ENCODE peak calls at places on chromosomes 16 and 17, in seven cellular contexts. T is fibroblast of lung; G is heart right ventricle; J is kidney; Y is CD4-positive, CD25-positive, alpha-beta regulatory T cell; F is cardiac muscle cell; I is lower lobe of right lung. X is an unnamed sample.
A peak's percentile ranks its signal among the peaks of the same experiment; 100 is the strongest.

GRCh38 chr17:72110231-72110952 is 10.4 kb upstream of the SOX9 start:
- DNase-seq in F (no peak), J (no peak), Y (no peak), I (no peak), G (no peak), T (no peak), X (no peak)

GRCh38 chr16:48820379-48820778 is 210.4 kb upstream of the N4BP1 start:
- DNase-seq in T (no peak), Y (no peak), F (no peak), J (no peak), I (no peak), G (no peak), X (no peak)

GRCh38 chr17:8290043-8290442 is 1.6 kb downstream of the RANGRF start:
- DNase-seq in J (no peak), G (no peak), I (no peak), T (no peak), F (no peak), Y (no peak), X (no peak)

GRCh38 chr17:71023631-71024030 is 854.3 kb downstream of the KCNJ2 start:
- DNase-seq in T (peak; percentile 20), F (peak; percentile 75), G (no peak), J (no peak), I (no peak), Y (no peak), X (no peak)

GRCh38 chr17:81429353-81429774 is 34.1 kb downstream of the BAHCC1 start:
- DNase-seq in Y (no peak), G (peak; percentile 87), T (peak; percentile 74), J (peak; percentile 94), F (no peak), I (peak; percentile 82), X (no peak)

GRCh38 chr17:49980703-49981197 is 11.8 kb downstream of the DLX4 start:
- DNase-seq in J (no peak), G (no peak), F (peak; percentile 77), T (no peak), Y (no peak), I (no peak), X (no peak)

GRCh38 chr17:38875477-38876080 is 5.7 kb downstream of the LASP1 start:
- DNase-seq in Y (no peak), J (no peak), F (no peak), G (no peak), T (no peak), I (no peak), X (no peak)

GRCh38 chr16:51164574-51164973 is 13.5 kb upstream of the SALL1 start:
- DNase-seq in G (no peak), F (no peak), Y (no peak), T (no peak), J (no peak), I (no peak), X (no peak)

GRCh38 chr17:7313890-7314718 is 1.1 kb downstream of the GPS2 start:
- DNase-seq in T (no peak), I (no peak), J (no peak), G (no peak), F (no peak), Y (no peak), X (no peak)

GRCh38 chr17:38577645-38578173 is 28.0 kb downstream of the SRCIN1 start:
- DNase-seq in J (no peak), I (no peak), T (no peak), F (no peak), Y (no peak), G (no peak), X (no peak)

GRCh38 chr17:17305282-17305801 is 2.2 kb downstream of the NT5M start:
- DNase-seq in I (no peak), J (no peak), T (no peak), G (no peak), F (peak; percentile 36), Y (peak; percentile 86), X (peak; percentile 31)

GRCh38 chr16:4298761-4299522 is 16.9 kb upstream of the GLIS2 start:
- DNase-seq in J (peak; percentile 95), G (peak; percentile 79), F (peak; percentile 75), I (peak; percentile 88), Y (no peak), T (peak; percentile 89), X (no peak)

GRCh38 chr17:19306160-19307111 is 56.1 kb downstream of the B9D1 start:
- DNase-seq in Y (peak; percentile 88), I (peak; percentile 19), T (no peak), G (no peak), J (no peak), F (no peak), X (peak; percentile 11)

GRCh38 chr16:26524831-26525230 is 541.9 kb upstream of the C16orf82 start:
- DNase-seq in Y (no peak), T (no peak), J (no peak), F (no peak), I (no peak), G (no peak), X (no peak)

GRCh38 chr16:81595676-81596292 is 151.2 kb downstream of the CMIP start:
- DNase-seq in G (no peak), I (no peak), J (no peak), F (no peak), Y (peak; percentile 9), T (no peak), X (no peak)

GRCh38 chr17:80952291-80952690 is 39.4 kb upstream of the CHMP6 start:
- DNase-seq in F (no peak), J (peak; percentile 69), Y (no peak), G (no peak), I (peak; percentile 27), T (no peak), X (no peak)

GRCh38 chr17:32671891-32672290 is 185.1 kb downstream of the CDK5R1 start:
- DNase-seq in T (peak; percentile 11), J (no peak), G (peak; percentile 43), F (no peak), Y (no peak), I (peak; percentile 53), X (no peak)

GRCh38 chr16:12113581-12114375 is 137.2 kb downstream of the SNX29 start:
- DNase-seq in F (no peak), Y (no peak), T (no peak), I (no peak), J (peak; percentile 84), G (no peak), X (no peak)

GRCh38 chr17:80889897-80890550 is 101.6 kb upstream of the CHMP6 start:
- DNase-seq in Y (peak; percentile 70), T (no peak), I (peak; percentile 28), G (no peak), F (no peak), J (peak; percentile 65), X (peak; percentile 32)

GRCh38 chr16:28217326-28217725 is 5.6 kb upstream of the XPO6 start:
- DNase-seq in F (no peak), I (no peak), Y (peak; percentile 13), J (no peak), T (no peak), G (no peak), X (no peak)

GRCh38 chr17:41308251-41308917 is 725 bp downstream of the KRTAP16-1 start:
- DNase-seq in G (peak; percentile 70), Y (peak; percentile 98), J (peak; percentile 87), I (no peak), T (no peak), F (no peak), X (peak; percentile 75)

GRCh38 chr16:81723098-81723723 is 55.9 kb upstream of the PLCG2 start:
- DNase-seq in T (peak; percentile 88), G (no peak), I (no peak), F (peak; percentile 90), Y (peak; percentile 86), J (peak; percentile 9), X (no peak)

GRCh38 chr16:81483970-81484595 is 39.5 kb downstream of the CMIP start:
- DNase-seq in I (no peak), G (no peak), F (no peak), Y (no peak), T (no peak), J (peak; percentile 70), X (no peak)

GRCh38 chr16:3289998-3290673 is 6.8 kb downstream of the ZNF263 start:
- DNase-seq in F (no peak), I (no peak), G (no peak), Y (no peak), J (no peak), T (no peak), X (no peak)
- H3K9me3 ChIP-seq in F (no peaks in the 10 kb centered on the region), I (peaks cover 87% of the 10 kb centered on the region), G (peaks cover 100% of the 10 kb centered on the region), Y (peaks cover 95% of the 10 kb centered on the region), J (peaks cover 72% of the 10 kb centered on the region), T (peaks cover 23% of the 10 kb centered on the region), X (peaks cover 50% of the 10 kb centered on the region)

GRCh38 chr17:46162871-46163270 is 30.4 kb downstream of the KANSL1 start:
- DNase-seq in Y (no peak), J (no peak), T (no peak), F (no peak), G (no peak), I (no peak), X (no peak)

GRCh38 chr17:46166692-46167249 is 26.5 kb downstream of the KANSL1 start:
- DNase-seq in G (no peak), Y (no peak), J (no peak), I (no peak), F (no peak), T (no peak), X (no peak)

GRCh38 chr17:46167267-46167666 is 26.0 kb downstream of the KANSL1 start:
- DNase-seq in I (no peak), Y (no peak), J (no peak), F (no peak), G (no peak), T (no peak), X (no peak)

GRCh38 chr17:46163316-46163715 is 29.9 kb downstream of the KANSL1 start:
- DNase-seq in I (no peak), T (no peak), Y (no peak), F (no peak), G (no peak), J (no peak), X (no peak)

GRCh38 chr17:46163929-46164594 is 29.2 kb downstream of the KANSL1 start:
- DNase-seq in Y (no peak), I (no peak), F (no peak), T (no peak), J (no peak), G (no peak), X (no peak)
- H3K4me1 ChIP-seq in Y (peaks cover 58% of the 10 kb centered on the region), I (peaks cover 85% of the 10 kb centered on the region), F (peaks cover 43% of the 10 kb centered on the region), T (peaks cover 17% of the 10 kb centered on the region), J (peaks cover 26% of the 10 kb centered on the region), G (peaks cover 87% of the 10 kb centered on the region), X (peaks cover 29% of the 10 kb centered on the region)

DNA sequence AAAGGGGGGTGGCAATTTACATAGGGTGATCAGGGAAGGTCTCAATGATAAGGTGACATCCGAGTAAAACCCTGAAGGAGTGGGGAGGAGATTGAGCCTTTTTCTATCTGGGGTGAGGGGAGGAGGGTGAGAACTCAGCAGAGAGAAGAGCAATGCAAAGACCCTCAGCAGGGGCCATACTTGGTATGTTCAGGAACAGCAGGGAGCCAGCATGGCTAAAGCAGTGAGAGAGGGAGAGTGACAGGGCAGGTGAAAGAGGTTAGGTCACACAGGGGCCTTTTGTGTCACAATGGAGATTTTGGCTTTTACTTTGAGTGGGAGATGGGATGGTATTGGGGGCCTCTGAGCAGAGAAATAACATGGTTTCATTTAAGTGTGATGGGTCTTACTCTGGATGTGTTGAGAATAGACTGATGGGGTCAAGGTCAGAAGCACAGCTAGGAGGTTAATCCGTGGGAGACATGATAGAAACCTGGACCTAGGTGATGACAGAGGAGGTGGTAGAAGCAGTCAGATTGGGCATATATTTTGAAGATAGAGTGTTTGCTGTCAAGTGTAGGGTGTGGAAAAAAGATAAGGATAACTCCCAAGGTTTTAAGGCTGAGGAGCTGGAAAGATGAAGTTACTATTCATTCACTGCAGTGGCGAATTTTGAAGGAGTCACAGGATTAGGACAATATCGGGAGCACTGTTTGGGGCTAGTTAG is 6.2 kb downstream of the SP2 start:
- DNase-seq in T (no peak), G (no peak), J (no peak), Y (no peak), F (no peak), I (no peak), X (no peak)
- H3K9me3 ChIP-seq in T (no peaks in the 10 kb centered on the region), G (no peaks in the 10 kb centered on the region), J (no peaks in the 10 kb centered on the region), Y (no peaks in the 10 kb centered on the region), F (no peaks in the 10 kb centered on the region), I (no peaks in the 10 kb centered on the region), X (no peaks in the 10 kb centered on the region)

GRCh38 chr16:67844441-67844840 is 2.3 kb upstream of the NUTF2 start:
- DNase-seq in J (no peak), Y (no peak), F (no peak), I (no peak), G (no peak), T (no peak), X (no peak)
- H3K4me1 ChIP-seq in J (peaks cover 38% of the 10 kb centered on the region), Y (peaks cover 55% of the 10 kb centered on the region), F (peaks cover 33% of the 10 kb centered on the region), I (peaks cover 49% of the 10 kb centered on the region), G (peaks cover 58% of the 10 kb centered on the region), T (peaks cover 19% of the 10 kb centered on the region), X (peaks cover 48% of the 10 kb centered on the region)